ENCODE peak calls at places on chromosomes 12 and 14, in nine cellular contexts. V is lower lobe of right lung, R is HuH-7.5, N is GM12865, I is fibroblast of lung, J is HTR-8/SVneo, M is NCI-H146, W is endothelial cell, L is EL. O is an unnamed sample.

GRCh38 chr12:10607885-10608458 is 5.4 kb downstream of the MAGOHB start:
- DNase-seq in V (no peak), R (no peak), N (no peak), I (peak; percentile 11), J (no peak), M (peak; percentile 39), W (no peak), L (peak; percentile 31), O (no peak)

GRCh38 chr12:121701667-121702277 is 10.8 kb upstream of the TMEM120B start:
- DNase-seq in V (no peak), R (no peak), N (no peak), I (no peak), J (no peak), M (no peak), W (no peak), L (no peak), O (no peak)

GRCh38 chr12:57853864-57854556 is 7.5 kb upstream of the CTDSP2 start:
- DNase-seq in V (no peak), R (no peak), N (no peak), I (no peak), J (no peak), M (no peak), W (no peak), L (no peak), O (no peak)

GRCh38 chr14:63453443-63453936 is 89.7 kb downstream of the PPP2R5E start:
- DNase-seq in V (no peak), R (no peak), N (no peak), I (peak; percentile 61), J (no peak), M (no peak), W (no peak), L (no peak), O (no peak)

GRCh38 chr12:119208626-119209061 is 29.9 kb downstream of the HSPB8 start:
- DNase-seq in V (peak; percentile 59), R (no peak), N (no peak), I (peak; percentile 5), J (no peak), M (peak; percentile 77), W (peak; percentile 9), L (peak; percentile 20), O (peak; percentile 74)

GRCh38 chr14:81536125-81536771 is 2.6 kb upstream of the SEL1L start:
- DNase-seq in V (no peak), R (no peak), N (peak; percentile 14), I (no peak), J (no peak), M (no peak), W (no peak), L (no peak), O (no peak)

GRCh38 chr12:12461923-12462315 is 100.7 kb downstream of the DUSP16 start:
- DNase-seq in V (no peak), R (no peak), N (no peak), I (no peak), J (no peak), M (no peak), W (no peak), L (no peak), O (no peak)

GRCh38 chr12:30706476-30706875 is 10.8 kb upstream of the IPO8 start:
- DNase-seq in V (no peak), R (no peak), N (no peak), I (no peak), J (no peak), M (peak; percentile 74), W (no peak), L (no peak), O (no peak)

GRCh38 chr12:81095470-81096232 is 17.8 kb downstream of the ACSS3 start:
- DNase-seq in V (no peak), R (no peak), N (no peak), I (peak; percentile 18), J (no peak), M (no peak), W (no peak), L (peak; percentile 27), O (no peak)

GRCh38 chr12:122988612-122989442 is 8.3 kb downstream of the ARL6IP4 start:
- DNase-seq in V (no peak), R (no peak), N (no peak), I (no peak), J (no peak), M (no peak), W (no peak), L (no peak), O (no peak)

GRCh38 chr12:91920276-91920675 is 225.4 kb downstream of the BTG1 start:
- DNase-seq in V (no peak), R (no peak), N (no peak), I (peak; percentile 11), J (peak; percentile 24), M (peak; percentile 8), W (no peak), L (peak; percentile 46), O (no peak)

GRCh38 chr14:24943024-24943423 is 106.9 kb downstream of the STXBP6 start:
- DNase-seq in V (no peak), R (no peak), N (peak; percentile 13), I (no peak), J (no peak), M (peak; percentile 52), W (no peak), L (no peak), O (no peak)

GRCh38 chr12:113190761-113191160 is 5.2 kb downstream of the RITA1 start:
- DNase-seq in V (no peak), R (no peak), N (peak; percentile 30), I (peak; percentile 57), J (peak; percentile 42), M (no peak), W (no peak), L (peak; percentile 50), O (peak; percentile 76)

GRCh38 chr14:90491221-90491867 is 94.5 kb downstream of the CALM1 start:
- DNase-seq in V (no peak), R (no peak), N (no peak), I (peak; percentile 89), J (no peak), M (no peak), W (no peak), L (peak; percentile 23), O (no peak)

GRCh38 chr12:58803893-58804292 is 116.4 kb downstream of the LRIG3 start:
- DNase-seq in V (no peak), R (no peak), N (no peak), I (peak; percentile 98), J (peak; percentile 22), M (no peak), W (no peak), L (peak; percentile 75), O (no peak)

GRCh38 chr12:131643581-131644452 is 67.1 kb upstream of the SFSWAP start:
- DNase-seq in V (no peak), R (no peak), N (no peak), I (no peak), J (no peak), M (no peak), W (no peak), L (no peak), O (no peak)

GRCh38 chr14:55864890-55865655 is 253.1 kb upstream of the PELI2 start:
- DNase-seq in V (no peak), R (peak; percentile 18), N (peak; percentile 22), I (no peak), J (no peak), M (no peak), W (peak; percentile 5), L (no peak), O (no peak)

GRCh38 chr12:104741072-104741471 is 217.0 kb downstream of the SLC41A2 start:
- DNase-seq in V (no peak), R (no peak), N (peak; percentile 66), I (no peak), J (no peak), M (no peak), W (no peak), L (no peak), O (no peak)

GRCh38 chr12:121580959-121581680 is at the start of gene KDM2B:
- DNase-seq in V (no peak), R (no peak), N (peak; percentile 10), I (peak; percentile 64), J (no peak), M (peak; percentile 25), W (peak; percentile 43), L (peak; percentile 81), O (no peak)